ENCODE peak calls at places on chromosomes 5 and 9, in four cellular contexts. One of them, this sample, is unnamed.

GRCh38 chr9:70362952-70363351 is 51.5 kb downstream of the KLF9 start:
- DNase-seq in neural progenitor cell: no peak
- DNase-seq in MM.1S: no peak
- DNase-seq in SK-N-SH: no peak
- DNase-seq in this sample: peak; percentile 19

GRCh38 chr5:20276061-20276958 is 288.3 kb upstream of the CDH18 start:
- DNase-seq in MM.1S: no peak
- DNase-seq in SK-N-SH: no peak
- DNase-seq in neural progenitor cell: no peak
- DNase-seq in this sample: peak; percentile 99

GRCh38 chr9:72453797-72454196 is 67.6 kb upstream of the TMC1 start:
- DNase-seq in neural progenitor cell: no peak
- DNase-seq in SK-N-SH: no peak
- DNase-seq in MM.1S: no peak
- DNase-seq in this sample: no peak

GRCh38 chr9:113956901-113957777 is 81.0 kb downstream of the ZNF618 start:
- DNase-seq in neural progenitor cell: no peak
- DNase-seq in MM.1S: no peak
- DNase-seq in SK-N-SH: no peak
- DNase-seq in this sample: no peak

GRCh38 chr9:123929177-123929869 is 603 bp downstream of the DENND1A start:
- DNase-seq in neural progenitor cell: peak; percentile 35
- DNase-seq in MM.1S: peak; percentile 19
- DNase-seq in SK-N-SH: no peak
- DNase-seq in this sample: no peak

GRCh38 chr5:592158-592557 is 20.0 kb upstream of the CEP72 start:
- DNase-seq in neural progenitor cell: no peak
- DNase-seq in SK-N-SH: no peak
- DNase-seq in MM.1S: no peak
- DNase-seq in this sample: no peak

GRCh38 chr9:32992596-32993238 is 8.7 kb downstream of the APTX start:
- DNase-seq in MM.1S: no peak
- DNase-seq in neural progenitor cell: no peak
- DNase-seq in SK-N-SH: no peak
- DNase-seq in this sample: no peak

GRCh38 chr5:73682176-73682575 is 56.2 kb downstream of the ARHGEF28 start:
- DNase-seq in neural progenitor cell: no peak
- DNase-seq in SK-N-SH: no peak
- DNase-seq in MM.1S: no peak
- DNase-seq in this sample: no peak

GRCh38 chr9:9790216-9790872 is 822.5 kb downstream of the PTPRD start:
- DNase-seq in SK-N-SH: peak; percentile 43
- DNase-seq in neural progenitor cell: peak; percentile 69
- DNase-seq in MM.1S: peak; percentile 87
- DNase-seq in this sample: peak; percentile 44

GRCh38 chr5:174811438-174811837 is 87.1 kb downstream of the MSX2 start:
- DNase-seq in SK-N-SH: no peak
- DNase-seq in MM.1S: no peak
- DNase-seq in neural progenitor cell: no peak
- DNase-seq in this sample: no peak

GRCh38 chr5:17302590-17302989 is 85.2 kb downstream of the BASP1 start:
- DNase-seq in neural progenitor cell: no peak
- DNase-seq in SK-N-SH: no peak
- DNase-seq in MM.1S: no peak
- DNase-seq in this sample: no peak

GRCh38 chr5:71631070-71631469 is 43.9 kb downstream of the MCCC2 start:
- DNase-seq in MM.1S: no peak
- DNase-seq in SK-N-SH: no peak
- DNase-seq in neural progenitor cell: no peak
- DNase-seq in this sample: no peak

GRCh38 chr5:27458318-27458717 is 419.9 kb upstream of the CDH9 start:
- DNase-seq in neural progenitor cell: no peak
- DNase-seq in SK-N-SH: no peak
- DNase-seq in MM.1S: peak; percentile 87
- DNase-seq in this sample: no peak

GRCh38 chr5:1479581-1480188 is 34.4 kb upstream of the SLC6A3 start:
- DNase-seq in SK-N-SH: peak; percentile 87
- DNase-seq in neural progenitor cell: peak; percentile 64
- DNase-seq in MM.1S: no peak
- DNase-seq in this sample: peak; percentile 35

GRCh38 chr5:114174837-114175236 is 187.0 kb upstream of the KCNN2 start:
- DNase-seq in MM.1S: no peak
- DNase-seq in neural progenitor cell: no peak
- DNase-seq in SK-N-SH: no peak
- DNase-seq in this sample: no peak

GRCh38 chr9:127763918-127764384 is 14.5 kb downstream of the SH2D3C start:
- DNase-seq in MM.1S: no peak
- DNase-seq in neural progenitor cell: peak; percentile 77
- DNase-seq in SK-N-SH: no peak
- DNase-seq in this sample: no peak

GRCh38 chr5:3709058-3709723 is 113.6 kb downstream of the IRX1 start:
- DNase-seq in neural progenitor cell: peak; percentile 53
- DNase-seq in MM.1S: peak; percentile 84
- DNase-seq in SK-N-SH: no peak
- DNase-seq in this sample: no peak

GRCh38 chr9:135295556-135296300 is 183.9 kb upstream of the PPP1R26 start:
- DNase-seq in MM.1S: no peak
- DNase-seq in neural progenitor cell: no peak
- DNase-seq in SK-N-SH: no peak
- DNase-seq in this sample: no peak

GRCh38 chr9:128771094-128771721 is 519 bp downstream of the ZER1 start:
- DNase-seq in MM.1S: peak; percentile 45
- DNase-seq in SK-N-SH: no peak
- DNase-seq in neural progenitor cell: no peak
- DNase-seq in this sample: peak; percentile 22

GRCh38 chr5:157718529-157718928 is 12.7 kb upstream of the THG1L start:
- DNase-seq in MM.1S: peak; percentile 39
- DNase-seq in SK-N-SH: peak; percentile 61
- DNase-seq in neural progenitor cell: peak; percentile 10
- DNase-seq in this sample: peak; percentile 92

GRCh38 chr5:160463775-160464465 is 42.3 kb downstream of the PTTG1 start:
- DNase-seq in neural progenitor cell: no peak
- DNase-seq in SK-N-SH: no peak
- DNase-seq in MM.1S: no peak
- DNase-seq in this sample: peak; percentile 91

GRCh38 chr5:151104795-151105194 is 24.0 kb upstream of the TNIP1 start:
- DNase-seq in SK-N-SH: no peak
- DNase-seq in neural progenitor cell: no peak
- DNase-seq in MM.1S: no peak
- DNase-seq in this sample: no peak

GRCh38 chr5:1568201-1568979 is 44.6 kb upstream of the LPCAT1 start:
- DNase-seq in MM.1S: peak; percentile 39
- DNase-seq in neural progenitor cell: no peak
- DNase-seq in SK-N-SH: no peak
- DNase-seq in this sample: peak; percentile 90

GRCh38 chr5:128844354-128844923 is 120.8 kb upstream of the SLC27A6 start:
- DNase-seq in neural progenitor cell: no peak
- DNase-seq in SK-N-SH: peak; percentile 3
- DNase-seq in MM.1S: peak; percentile 33
- DNase-seq in this sample: peak; percentile 63

GRCh38 chr9:546797-547223 is 294.7 kb upstream of the DMRT1 start:
- DNase-seq in neural progenitor cell: peak; percentile 66
- DNase-seq in MM.1S: no peak
- DNase-seq in SK-N-SH: no peak
- DNase-seq in this sample: no peak

GRCh38 chr5:137498301-137498735 is 808 bp downstream of the SPOCK1 start:
- DNase-seq in MM.1S: no peak
- DNase-seq in neural progenitor cell: peak; percentile 69
- DNase-seq in SK-N-SH: peak; percentile 75
- DNase-seq in this sample: peak; percentile 4

GRCh38 chr5:1012316-1012841 is 3.8 kb downstream of the NKD2 start:
- DNase-seq in SK-N-SH: no peak
- DNase-seq in MM.1S: no peak
- DNase-seq in neural progenitor cell: no peak
- DNase-seq in this sample: no peak

GRCh38 chr5:140205216-140205615 is 30.2 kb downstream of the CYSTM1 start:
- DNase-seq in SK-N-SH: no peak
- DNase-seq in MM.1S: no peak
- DNase-seq in neural progenitor cell: no peak
- DNase-seq in this sample: no peak

GRCh38 chr5:43661102-43661501 is 58.1 kb downstream of the NNT start:
- DNase-seq in MM.1S: peak; percentile 32
- DNase-seq in neural progenitor cell: peak; percentile 65
- DNase-seq in SK-N-SH: peak; percentile 13
- DNase-seq in this sample: peak; percentile 66

GRCh38 chr9:137408651-137409405 is 14.1 kb downstream of the EXD3 start:
- DNase-seq in neural progenitor cell: no peak
- DNase-seq in SK-N-SH: no peak
- DNase-seq in MM.1S: no peak
- DNase-seq in this sample: no peak

GRCh38 chr9:36137392-36138004 is 965 bp downstream of the GLIPR2 start:
- DNase-seq in SK-N-SH: peak; percentile 55
- DNase-seq in MM.1S: no peak
- DNase-seq in neural progenitor cell: peak; percentile 27
- DNase-seq in this sample: peak; percentile 9

GRCh38 chr9:129558551-129559505 is 62.1 kb downstream of the C9orf50 start:
- DNase-seq in neural progenitor cell: peak; percentile 71
- DNase-seq in SK-N-SH: peak; percentile 94
- DNase-seq in MM.1S: no peak
- DNase-seq in this sample: no peak

GRCh38 chr5:9197881-9198260 is 348.0 kb downstream of the SEMA5A start:
- DNase-seq in neural progenitor cell: no peak
- DNase-seq in SK-N-SH: no peak
- DNase-seq in MM.1S: peak; percentile 29
- DNase-seq in this sample: peak; percentile 94

GRCh38 chr9:91495450-91495849 is 71.8 kb upstream of the NFIL3 start:
- DNase-seq in neural progenitor cell: no peak
- DNase-seq in SK-N-SH: no peak
- DNase-seq in MM.1S: no peak
- DNase-seq in this sample: peak; percentile 64

GRCh38 chr5:184461-184860 is 6.8 kb upstream of the LRRC14B start:
- DNase-seq in MM.1S: no peak
- DNase-seq in SK-N-SH: no peak
- DNase-seq in neural progenitor cell: no peak
- DNase-seq in this sample: peak; percentile 25

GRCh38 chr5:176837707-176838115 is 27.4 kb downstream of the UNC5A start:
- DNase-seq in MM.1S: peak; percentile 83
- DNase-seq in neural progenitor cell: peak; percentile 99
- DNase-seq in SK-N-SH: no peak
- DNase-seq in this sample: peak; percentile 88

GRCh38 chr9:137544176-137544755 is 5.9 kb downstream of the PNPLA7 start:
- DNase-seq in SK-N-SH: no peak
- DNase-seq in neural progenitor cell: no peak
- DNase-seq in MM.1S: no peak
- DNase-seq in this sample: no peak

GRCh38 chr5:11182441-11183080 is 421.5 kb upstream of the DAP start:
- DNase-seq in neural progenitor cell: peak; percentile 62
- DNase-seq in MM.1S: peak; percentile 22
- DNase-seq in SK-N-SH: peak; percentile 49
- DNase-seq in this sample: peak; percentile 80

GRCh38 chr9:117424291-117424690 is 9.4 kb upstream of the ASTN2 start:
- DNase-seq in SK-N-SH: no peak
- DNase-seq in neural progenitor cell: no peak
- DNase-seq in MM.1S: no peak
- DNase-seq in this sample: no peak

GRCh38 chr5:126446498-126447224 is 23.5 kb downstream of the GRAMD2B start:
- DNase-seq in neural progenitor cell: no peak
- DNase-seq in MM.1S: no peak
- DNase-seq in SK-N-SH: no peak
- DNase-seq in this sample: peak; percentile 76

DNA sequence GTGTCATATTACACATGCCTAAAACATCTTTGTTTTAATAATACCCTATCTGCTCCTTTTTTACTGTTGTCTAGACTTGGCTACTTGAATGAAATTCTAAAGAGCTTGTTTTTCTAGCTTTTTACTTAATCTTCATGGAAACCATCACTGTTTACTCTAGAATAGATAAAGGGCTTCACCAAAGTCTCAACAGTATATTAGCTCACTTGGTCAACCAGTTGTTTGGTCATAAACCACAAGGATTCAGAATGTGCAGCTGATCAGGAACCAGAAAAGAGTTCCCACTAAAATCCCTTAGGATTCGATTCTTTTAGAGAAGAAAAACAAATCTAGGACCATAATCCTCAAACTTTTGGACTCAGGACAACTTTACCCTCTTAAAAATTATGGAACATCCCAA is 38.0 kb downstream of the CDO1 start:
- DNase-seq in SK-N-SH: no peak
- DNase-seq in MM.1S: no peak
- DNase-seq in neural progenitor cell: no peak
- DNase-seq in this sample: no peak
- TF ChIP-seq EZH2phosphoT487 in SK-N-SH: no peak
- TF ChIP-seq EZH2phosphoT487 in MM.1S: no peak
- TF ChIP-seq EZH2phosphoT487 in neural progenitor cell: no peak
- TF ChIP-seq EZH2phosphoT487 in this sample: no peak

GRCh38 chr5:54520940-54521339 is 3.4 kb downstream of the SNX18 start:
- DNase-seq in neural progenitor cell: no peak
- DNase-seq in SK-N-SH: no peak
- DNase-seq in MM.1S: no peak
- DNase-seq in this sample: no peak
- H4K20me1 ChIP-seq in neural progenitor cell: peaks cover 48% of the 10 kb centered on the region
- H4K20me1 ChIP-seq in SK-N-SH: no peaks in the 10 kb centered on the region
- H4K20me1 ChIP-seq in MM.1S: no peaks in the 10 kb centered on the region
- H4K20me1 ChIP-seq in this sample: peaks cover 8% of the 10 kb centered on the region

DNA sequence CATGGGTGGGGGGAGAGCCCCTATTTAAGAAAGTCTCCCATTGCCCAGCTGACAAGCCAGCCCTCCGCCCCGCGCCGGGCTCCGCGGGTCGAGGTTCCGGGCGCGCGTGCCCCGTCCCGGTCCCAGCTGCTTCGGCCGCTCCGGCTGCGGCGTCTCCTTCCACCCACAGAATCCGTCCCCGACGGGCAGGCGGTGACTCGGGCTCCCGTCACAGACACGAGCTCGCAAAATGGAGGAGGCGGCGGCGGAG is 204 bp downstream of the NR3C1 start:
- DNase-seq in neural progenitor cell: no peak
- DNase-seq in MM.1S: no peak
- DNase-seq in SK-N-SH: no peak
- DNase-seq in this sample: no peak
- H3F3A ChIP-seq in neural progenitor cell: peaks cover 31% of the 10 kb centered on the region
- H3F3A ChIP-seq in MM.1S: peaks cover 39% of the 10 kb centered on the region
- H3F3A ChIP-seq in SK-N-SH: peaks cover 17% of the 10 kb centered on the region
- H3F3A ChIP-seq in this sample: no peaks in the 10 kb centered on the region

DNA sequence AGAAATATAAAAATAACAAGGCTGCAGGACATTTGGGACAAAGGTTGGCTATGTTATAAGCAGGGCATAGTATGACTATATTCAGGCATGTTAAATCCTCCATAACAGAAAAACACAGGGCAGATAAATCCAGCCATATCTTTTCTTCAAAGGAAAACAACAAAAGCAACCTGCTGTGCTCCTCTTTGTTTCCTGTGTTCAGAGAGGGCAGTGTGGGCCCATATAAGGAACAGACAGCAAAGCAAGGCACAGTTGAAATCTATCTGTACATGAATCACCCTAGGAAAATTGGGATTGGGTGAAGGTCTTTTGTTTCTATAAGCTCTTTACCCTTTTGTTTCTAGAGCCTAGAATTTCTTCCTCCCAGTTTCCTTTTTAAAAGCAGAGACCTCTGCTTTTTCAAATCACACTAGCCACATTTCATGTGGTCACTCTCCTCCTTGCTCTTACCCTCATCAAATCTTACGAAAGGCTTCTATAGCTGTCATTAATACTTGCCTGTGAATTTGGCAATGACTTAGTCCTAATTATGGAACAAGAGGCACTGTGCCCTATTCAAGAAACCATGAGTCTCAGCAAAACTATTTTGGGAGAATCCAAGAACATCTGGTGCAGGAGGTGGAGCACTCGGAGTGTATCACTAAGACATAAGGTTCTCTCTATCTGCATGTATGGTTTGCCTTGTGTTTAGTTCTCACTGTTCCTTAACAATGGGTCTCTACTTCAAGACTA is 1.8 kb downstream of the GZMA start:
- DNase-seq in SK-N-SH: no peak
- DNase-seq in MM.1S: no peak
- DNase-seq in neural progenitor cell: peak; percentile 57
- DNase-seq in this sample: no peak
- TF ChIP-seq EZH2phosphoT487 in SK-N-SH: no peak
- TF ChIP-seq EZH2phosphoT487 in MM.1S: no peak
- TF ChIP-seq EZH2phosphoT487 in neural progenitor cell: no peak
- TF ChIP-seq EZH2phosphoT487 in this sample: no peak

This sample was measured in PC-3.